ENCODE peak calls at places on chromosome 1, in six cellular contexts. D is fibroblast of lung, J is A673, A is HepG2, R is heart right ventricle, X is cardiac muscle cell. T is an unnamed sample. For H3K4me1, the result is how much of the 10 kb centered on the place peaks cover.

GRCh38 chr1:72845981-72846380 is 563.6 kb upstream of the NEGR1 start:
- DNase-seq in R (no peak), J (no peak), X (no peak), D (no peak), A (no peak), T (no peak)

GRCh38 chr1:179095377-179095776 is 13.5 kb downstream of the TOR3A start:
- DNase-seq in J (no peak), A (no peak), X (no peak), D (peak), R (no peak), T (no peak)

GRCh38 chr1:117671781-117672501 is 66.1 kb downstream of the TENT5C start:
- DNase-seq in R (peak), J (peak), D (no peak), A (peak), X (peak), T (no peak)

GRCh38 chr1:154553056-154553822 is 5.2 kb downstream of the UBE2Q1 start:
- DNase-seq in X (no peak), R (no peak), D (no peak), J (no peak), A (no peak), T (no peak)

GRCh38 chr1:182845379-182845778 is 6.2 kb downstream of the DHX9 start:
- DNase-seq in J (no peak), X (no peak), R (no peak), D (no peak), A (no peak), T (no peak)

GRCh38 chr1:89065077-89065868 is at the start of gene GBP1:
- DNase-seq in R (peak), X (peak), J (peak), D (peak), A (peak), T (peak)

GRCh38 chr1:169106095-169106920 is at the start of gene ATP1B1:
- DNase-seq in R (peak), A (peak), D (peak), X (peak), J (peak), T (peak)

GRCh38 chr1:180101411-180101810 is 53.3 kb upstream of the QSOX1 start:
- DNase-seq in A (no peak), D (no peak), J (no peak), X (no peak), R (no peak), T (no peak)

GRCh38 chr1:26772687-26773086 is 15.1 kb upstream of the PIGV start:
- DNase-seq in D (peak), J (no peak), X (no peak), A (no peak), R (no peak), T (no peak)

GRCh38 chr1:185532853-185533252 is 201.3 kb upstream of the HMCN1 start:
- DNase-seq in R (no peak), X (no peak), D (no peak), J (no peak), A (no peak), T (no peak)

GRCh38 chr1:168693197-168693871 is 35.7 kb downstream of the DPT start:
- DNase-seq in R (no peak), A (peak), J (no peak), D (no peak), X (no peak), T (no peak)

GRCh38 chr1:176719478-176719877 is 256.5 kb downstream of the PAPPA2 start:
- DNase-seq in X (no peak), J (no peak), D (peak), R (no peak), A (no peak), T (no peak)

GRCh38 chr1:243792891-243793290 is 57.2 kb downstream of the AKT3 start:
- DNase-seq in A (no peak), J (no peak), R (no peak), X (no peak), D (no peak), T (no peak)

DNA sequence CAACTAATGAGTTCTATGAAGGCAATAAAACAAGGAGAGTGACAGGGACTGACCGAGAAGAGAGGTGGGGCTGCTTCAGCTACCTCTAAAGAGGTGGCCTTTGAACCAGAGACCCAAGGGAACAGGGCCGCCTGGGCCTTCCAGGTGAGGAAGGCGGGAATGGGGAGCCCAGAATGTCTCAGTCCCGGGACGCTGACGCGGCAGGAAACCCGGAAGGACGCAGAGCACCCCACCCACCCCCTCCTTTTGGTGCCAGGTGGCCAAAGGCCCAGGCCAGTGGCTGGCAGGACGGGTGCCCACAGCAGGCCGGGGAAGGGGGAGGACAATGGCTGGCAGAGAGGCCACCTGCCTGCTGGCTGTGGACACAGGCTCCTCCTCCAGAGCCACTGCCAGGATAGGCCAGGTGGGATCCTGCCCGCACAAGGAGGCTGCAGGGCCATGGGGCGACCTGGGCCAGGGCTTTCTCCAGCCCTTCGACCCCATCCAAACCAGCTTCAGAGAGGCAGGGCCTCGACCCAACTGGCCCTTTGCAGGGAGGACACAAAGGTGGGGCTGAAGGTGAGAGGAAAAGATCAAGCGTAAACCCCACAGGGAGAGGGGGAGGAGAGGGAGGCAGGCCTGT is 58.2 kb downstream of the CASZ1 start:
- DNase-seq in J (no peak), R (no peak), A (no peak), D (no peak), X (no peak), T (no peak)
- H3K4me1 ChIP-seq in J (under half), R (under half), A (under half), D (under half), X (half or more), T (under half)

DNA sequence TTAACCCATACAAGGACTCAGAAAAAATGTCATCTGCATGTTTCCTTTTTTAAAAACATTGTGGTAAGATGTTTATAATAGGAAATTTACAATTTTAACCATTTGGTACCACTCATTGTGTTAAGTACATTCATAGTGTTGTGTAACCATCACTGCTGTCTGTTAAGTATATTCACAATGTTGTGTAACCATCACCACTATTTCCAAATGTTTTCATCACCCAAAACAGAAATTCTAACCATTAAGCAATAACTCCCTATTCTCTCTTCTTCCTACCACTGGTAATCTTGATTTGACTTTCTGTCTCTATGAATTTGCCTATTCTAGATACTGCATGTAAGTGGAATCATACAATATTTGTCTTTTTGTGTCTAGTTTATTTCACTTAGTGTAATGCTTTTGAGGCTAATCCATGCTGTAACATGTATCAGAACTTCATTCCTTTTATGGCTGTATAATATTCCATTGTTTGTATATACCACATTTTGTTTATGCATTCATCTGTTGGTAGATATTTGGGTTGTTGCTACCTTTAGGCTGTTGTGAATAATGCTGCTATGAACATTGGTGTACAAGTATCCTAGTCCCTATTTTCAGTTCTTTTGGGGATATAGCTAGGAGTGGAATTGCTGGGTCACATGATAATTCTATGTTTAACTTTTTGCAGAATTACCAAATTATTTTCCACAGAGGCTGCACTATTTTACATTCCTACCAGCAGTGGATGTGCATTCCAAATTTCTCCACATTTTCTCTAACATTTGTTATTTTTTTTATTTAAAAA is 14.1 kb downstream of the HIPK1 start:
- DNase-seq in J (no peak), D (peak), A (no peak), X (no peak), R (no peak), T (no peak)
- H3K4me1 ChIP-seq in J (under half), D (under half), A (under half), X (under half), R (under half), T (half or more)

DNA sequence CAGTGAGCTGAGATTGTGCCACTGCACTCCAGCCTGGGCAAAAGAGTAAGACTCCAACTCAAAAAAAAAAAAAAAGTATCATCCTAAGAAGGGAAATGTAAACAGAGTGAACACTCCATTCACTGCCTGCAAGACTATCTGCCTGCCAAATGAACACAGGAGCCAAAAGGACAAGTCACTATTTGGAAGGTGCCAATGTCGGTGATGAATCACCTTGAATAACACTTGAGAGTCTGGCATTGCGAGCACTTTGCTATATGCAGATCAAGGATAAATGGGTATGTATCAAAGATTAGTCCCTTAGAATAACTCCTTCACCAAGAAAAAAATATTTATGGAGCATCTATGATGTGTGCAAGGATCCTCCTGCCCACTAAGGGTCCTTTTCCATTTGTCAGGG is 6.6 kb downstream of the UBR4 start:
- DNase-seq in X (no peak), R (peak), D (peak), A (no peak), J (no peak), T (no peak)
- H3K4me1 ChIP-seq in X (half or more), R (under half), D (under half), A (half or more), J (under half), T (half or more)

DNA sequence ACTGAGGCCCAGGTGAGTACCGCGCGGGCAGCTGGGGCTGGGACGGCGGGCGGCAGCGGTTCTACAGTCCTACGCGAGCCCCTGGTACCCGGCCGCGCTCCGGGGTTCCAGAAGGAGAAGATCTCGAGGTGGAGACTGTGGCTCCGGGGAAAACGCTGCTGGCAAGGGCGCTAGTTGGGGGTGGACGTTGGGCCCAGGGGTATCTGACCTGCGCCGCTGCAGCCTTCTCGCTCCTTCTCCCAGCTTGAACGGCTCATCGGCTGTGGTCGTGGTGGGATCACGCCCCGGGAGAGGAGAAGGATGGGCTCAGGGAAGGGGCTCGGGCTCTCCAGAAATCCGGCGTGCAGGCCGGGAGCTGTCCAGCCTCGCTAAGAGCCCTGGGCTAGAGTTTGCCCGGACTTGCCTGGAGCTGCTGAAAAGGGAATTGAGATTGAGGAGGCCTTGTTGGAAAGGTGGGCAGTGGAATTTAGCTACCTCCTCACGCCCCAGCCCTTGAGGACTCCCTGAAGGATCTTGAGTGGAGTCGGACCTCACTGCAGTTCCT is 1.1 kb upstream of the POU3F1 start:
- DNase-seq in X (peak), A (no peak), D (peak), J (no peak), R (no peak), T (no peak)
- H3K4me1 ChIP-seq in X (under half), A (under half), D (under half), J (under half), R (under half), T (under half)

DNA sequence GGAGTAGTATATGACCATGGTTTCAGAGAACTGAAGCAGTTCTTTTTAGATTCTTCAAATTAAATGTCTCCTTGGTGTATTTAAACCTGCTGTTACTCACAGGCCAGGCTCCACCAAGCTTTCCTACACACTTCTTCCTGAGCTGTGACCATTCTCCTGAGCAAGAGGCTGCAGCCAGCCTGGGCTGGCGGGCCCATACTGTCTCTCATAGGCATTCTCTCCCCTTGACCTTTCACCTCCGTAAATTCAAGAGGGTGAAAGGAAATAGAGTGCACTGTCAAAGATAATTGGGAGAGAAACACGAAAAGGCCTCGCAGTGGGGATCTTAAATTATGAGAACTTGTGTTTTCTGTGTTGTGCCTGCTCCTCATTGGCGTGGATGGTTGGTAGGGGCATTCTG is 2.3 kb downstream of the ARF1 start:
- DNase-seq in J (no peak), R (no peak), A (no peak), X (peak), D (no peak), T (no peak)
- H3K4me1 ChIP-seq in J (under half), R (half or more), A (half or more), X (half or more), D (under half), T (half or more)

DNA sequence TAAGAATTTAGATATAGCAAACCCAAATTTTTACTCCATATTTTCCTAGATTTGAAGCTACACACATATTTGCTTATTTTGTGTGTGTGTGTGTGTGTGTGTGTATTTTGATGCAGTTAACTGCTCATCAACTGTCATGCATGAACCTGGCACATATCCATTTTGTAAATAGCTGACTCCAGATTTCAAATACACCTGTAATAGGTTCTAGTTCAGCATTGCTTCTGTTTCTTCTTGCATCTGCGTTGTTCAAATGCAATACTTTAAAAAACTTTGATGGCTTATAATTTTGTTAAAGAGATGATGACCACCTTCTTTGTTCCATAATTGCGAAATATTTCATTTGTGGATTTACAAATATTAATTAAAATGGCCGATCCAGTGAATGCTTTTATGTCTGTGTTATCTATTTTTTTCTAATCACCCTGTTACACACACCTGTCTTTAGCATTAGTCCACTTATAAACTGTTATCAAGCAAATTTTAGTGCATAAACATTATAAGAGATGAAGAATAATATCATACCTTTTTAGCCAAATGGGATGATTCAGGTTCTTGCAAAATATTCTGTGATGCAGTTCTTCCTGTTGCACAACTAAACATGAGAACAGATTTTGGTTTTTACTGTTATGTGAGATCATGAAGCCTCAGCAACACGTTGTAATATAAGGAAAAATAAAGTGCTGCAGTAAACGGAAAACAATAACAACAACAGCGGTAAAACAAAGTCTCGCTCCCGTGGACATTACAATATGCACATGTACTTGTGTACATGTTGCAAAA is 12.7 kb upstream of the S100A11 start:
- DNase-seq in R (no peak), D (peak), A (no peak), J (no peak), X (no peak), T (no peak)
- H3K4me1 ChIP-seq in R (under half), D (under half), A (under half), J (under half), X (under half), T (under half)

GRCh38 chr1:207747627-207748492 is 4.0 kb upstream of the CD46 start:
- DNase-seq in R (no peak), D (no peak), A (no peak), X (no peak), J (no peak), T (no peak)
- H3K4me1 ChIP-seq in R (under half), D (under half), A (under half), X (under half), J (under half), T (under half)

DNA sequence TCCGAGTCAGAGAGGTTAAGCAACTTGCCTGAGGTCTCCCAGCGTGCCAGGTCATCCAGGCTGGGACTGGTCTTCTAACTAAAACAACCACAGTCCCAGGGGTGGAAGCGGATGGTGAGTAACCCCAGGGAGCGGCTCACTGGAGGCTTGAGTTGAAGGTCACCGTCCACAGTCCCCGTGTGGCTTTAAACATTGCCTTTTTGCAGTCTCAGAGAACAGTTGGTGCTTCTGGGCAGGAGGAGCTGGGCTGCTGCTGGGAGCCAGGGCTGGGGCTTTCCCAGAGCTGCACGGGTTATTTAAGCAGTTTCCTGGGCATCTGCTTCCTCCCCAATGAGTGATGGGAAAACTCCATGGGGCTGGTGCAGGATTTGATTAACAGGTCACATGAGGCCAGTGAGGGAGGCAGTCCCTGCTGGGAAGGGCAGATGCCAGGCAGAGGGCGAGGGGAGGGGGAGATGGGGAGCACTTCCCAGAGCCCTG is 12.3 kb downstream of the ARHGEF10L start:
- DNase-seq in X (no peak), A (no peak), D (peak), R (no peak), J (no peak), T (no peak)
- H3K4me1 ChIP-seq in X (under half), A (under half), D (under half), R (under half), J (under half), T (under half)

T was measured in CD4-positive, alpha-beta memory T cell.